ENCODE peak calls at places on chromosomes 5 and 9, in five cellular contexts. Q is A172, A is amniotic epithelial cell, E is left colon, N is AG09309. D is an unnamed sample.
A peak's percentile ranks its signal among the peaks of the same experiment; 100 is the strongest.

GRCh38 chr5:136014049-136014516 is 14.7 kb upstream of the TGFBI start:
- DNase-seq in A (peak; percentile 94), Q (peak; percentile 68), E (no peak), N (no peak), D (peak; percentile 38)

GRCh38 chr5:170131235-170131634 is 25.5 kb downstream of the FOXI1 start:
- DNase-seq in E (no peak), Q (no peak), N (no peak), A (no peak), D (no peak)

GRCh38 chr5:163565931-163566608 is 60.7 kb downstream of the MAT2B start:
- DNase-seq in A (peak; percentile 20), E (peak; percentile 25), Q (peak; percentile 18), N (no peak), D (peak; percentile 69)

GRCh38 chr5:9015250-9015936 is 530.5 kb downstream of the SEMA5A start:
- DNase-seq in E (no peak), A (peak; percentile 29), Q (peak; percentile 40), N (peak; percentile 29), D (no peak)

GRCh38 chr9:127968717-127969383 is 11.9 kb downstream of the EEIG1 start:
- DNase-seq in Q (peak; percentile 93), N (peak; percentile 56), A (peak; percentile 96), E (no peak), D (no peak)

GRCh38 chr5:156920042-156920860 is 42.8 kb downstream of the TIMD4 start:
- DNase-seq in Q (peak; percentile 14), N (no peak), A (no peak), E (no peak), D (no peak)

GRCh38 chr5:147177125-147177840 is 57.5 kb upstream of the STK32A start:
- DNase-seq in E (no peak), N (no peak), Q (peak; percentile 80), A (peak; percentile 46), D (no peak)

GRCh38 chr5:133714161-133714915 is 102.0 kb upstream of the FSTL4 start:
- DNase-seq in Q (peak; percentile 41), A (peak; percentile 17), N (no peak), E (no peak), D (no peak)

GRCh38 chr5:172745836-172746235 is 25.2 kb downstream of the DUSP1 start:
- DNase-seq in Q (no peak), N (no peak), A (peak; percentile 28), E (no peak), D (no peak)

D was measured in NCI-H1417.